ENCODE peak calls at places on chromosomes 13 and 19, in eight cellular contexts. One of them, this sample, is unnamed.
A peak's percentile ranks its signal among the peaks of the same experiment; 100 is the strongest.

GRCh38 chr13:113086031-113086750 is 19.4 kb upstream of the F7 start:
- DNase-seq in fibroblast of mammary gland: no peak
- DNase-seq in tibial artery: no peak
- DNase-seq in neural crest cell: no peak
- DNase-seq in Panc1: no peak
- DNase-seq in suprapubic skin: no peak
- DNase-seq in GM12878: no peak
- DNase-seq in H1: no peak
- DNase-seq in this sample: no peak

GRCh38 chr13:67101730-67102467 is 128.2 kb downstream of the PCDH9 start:
- DNase-seq in fibroblast of mammary gland: no peak
- DNase-seq in tibial artery: no peak
- DNase-seq in neural crest cell: no peak
- DNase-seq in Panc1: no peak
- DNase-seq in suprapubic skin: no peak
- DNase-seq in GM12878: no peak
- DNase-seq in H1: no peak
- DNase-seq in this sample: no peak

GRCh38 chr19:55697069-55697440 is 22.0 kb downstream of the EPN1 start:
- DNase-seq in fibroblast of mammary gland: no peak
- DNase-seq in tibial artery: no peak
- DNase-seq in neural crest cell: no peak
- DNase-seq in Panc1: no peak
- DNase-seq in suprapubic skin: peak; percentile 35
- DNase-seq in GM12878: no peak
- DNase-seq in H1: no peak
- DNase-seq in this sample: no peak

GRCh38 chr19:5644051-5644450 is 21.2 kb downstream of the SAFB start:
- DNase-seq in fibroblast of mammary gland: peak; percentile 36
- DNase-seq in tibial artery: no peak
- DNase-seq in neural crest cell: no peak
- DNase-seq in Panc1: no peak
- DNase-seq in suprapubic skin: no peak
- DNase-seq in GM12878: no peak
- DNase-seq in H1: no peak
- DNase-seq in this sample: no peak

GRCh38 chr13:95754069-95754468 is 77.1 kb downstream of the DNAJC3 start:
- DNase-seq in fibroblast of mammary gland: peak; percentile 49
- DNase-seq in tibial artery: no peak
- DNase-seq in neural crest cell: no peak
- DNase-seq in Panc1: no peak
- DNase-seq in suprapubic skin: no peak
- DNase-seq in GM12878: no peak
- DNase-seq in H1: no peak
- DNase-seq in this sample: no peak

GRCh38 chr13:21616880-21617279 is 12.9 kb upstream of the MICU2 start:
- DNase-seq in fibroblast of mammary gland: no peak
- DNase-seq in tibial artery: no peak
- DNase-seq in neural crest cell: peak; percentile 27
- DNase-seq in Panc1: no peak
- DNase-seq in suprapubic skin: no peak
- DNase-seq in GM12878: no peak
- DNase-seq in H1: no peak
- DNase-seq in this sample: no peak

GRCh38 chr13:38415233-38415632 is 65.6 kb downstream of the UFM1 start:
- DNase-seq in fibroblast of mammary gland: no peak
- DNase-seq in tibial artery: no peak
- DNase-seq in neural crest cell: no peak
- DNase-seq in Panc1: no peak
- DNase-seq in suprapubic skin: no peak
- DNase-seq in GM12878: peak; percentile 72
- DNase-seq in H1: no peak
- DNase-seq in this sample: no peak

GRCh38 chr13:107284168-107284567 is 716.2 kb upstream of the ARGLU1 start:
- DNase-seq in fibroblast of mammary gland: peak; percentile 46
- DNase-seq in tibial artery: no peak
- DNase-seq in neural crest cell: no peak
- DNase-seq in Panc1: no peak
- DNase-seq in suprapubic skin: no peak
- DNase-seq in GM12878: no peak
- DNase-seq in H1: no peak
- DNase-seq in this sample: no peak

GRCh38 chr19:56176881-56177280 is 1.1 kb downstream of the GALP start:
- DNase-seq in fibroblast of mammary gland: no peak
- DNase-seq in tibial artery: no peak
- DNase-seq in neural crest cell: no peak
- DNase-seq in Panc1: no peak
- DNase-seq in suprapubic skin: no peak
- DNase-seq in GM12878: no peak
- DNase-seq in H1: no peak
- DNase-seq in this sample: no peak

GRCh38 chr19:6402834-6403608 is 10.1 kb upstream of the GTF2F1 start:
- DNase-seq in fibroblast of mammary gland: peak; percentile 75
- DNase-seq in tibial artery: no peak
- DNase-seq in neural crest cell: peak; percentile 53
- DNase-seq in Panc1: no peak
- DNase-seq in suprapubic skin: no peak
- DNase-seq in GM12878: no peak
- DNase-seq in H1: no peak
- DNase-seq in this sample: no peak

GRCh38 chr13:25037057-25037813 is 58.7 kb upstream of the PABPC3 start:
- DNase-seq in fibroblast of mammary gland: peak; percentile 67
- DNase-seq in tibial artery: no peak
- DNase-seq in neural crest cell: peak; percentile 60
- DNase-seq in Panc1: peak; percentile 46
- DNase-seq in suprapubic skin: no peak
- DNase-seq in GM12878: no peak
- DNase-seq in H1: peak; percentile 64
- DNase-seq in this sample: no peak

GRCh38 chr13:99376924-99377323 is 69.7 kb upstream of the GPR183 start:
- DNase-seq in fibroblast of mammary gland: no peak
- DNase-seq in tibial artery: no peak
- DNase-seq in neural crest cell: no peak
- DNase-seq in Panc1: no peak
- DNase-seq in suprapubic skin: no peak
- DNase-seq in GM12878: no peak
- DNase-seq in H1: peak; percentile 42
- DNase-seq in this sample: no peak

GRCh38 chr13:27406178-27406939 is 18.1 kb upstream of the GTF3A start:
- DNase-seq in fibroblast of mammary gland: peak; percentile 52
- DNase-seq in tibial artery: no peak
- DNase-seq in neural crest cell: no peak
- DNase-seq in Panc1: no peak
- DNase-seq in suprapubic skin: no peak
- DNase-seq in GM12878: no peak
- DNase-seq in H1: no peak
- DNase-seq in this sample: no peak

GRCh38 chr13:71912524-71912923 is 45.5 kb upstream of the DACH1 start:
- DNase-seq in fibroblast of mammary gland: no peak
- DNase-seq in tibial artery: no peak
- DNase-seq in neural crest cell: no peak
- DNase-seq in Panc1: no peak
- DNase-seq in suprapubic skin: no peak
- DNase-seq in GM12878: no peak
- DNase-seq in H1: no peak
- DNase-seq in this sample: no peak

GRCh38 chr13:91242652-91243051 is 104.8 kb upstream of the MIR17HG start:
- DNase-seq in fibroblast of mammary gland: no peak
- DNase-seq in tibial artery: no peak
- DNase-seq in neural crest cell: no peak
- DNase-seq in Panc1: no peak
- DNase-seq in suprapubic skin: no peak
- DNase-seq in GM12878: no peak
- DNase-seq in H1: no peak
- DNase-seq in this sample: no peak

GRCh38 chr19:17687857-17688784 is at the start of gene UNC13A:
- DNase-seq in fibroblast of mammary gland: peak; percentile 20
- DNase-seq in tibial artery: no peak
- DNase-seq in neural crest cell: peak; percentile 78
- DNase-seq in Panc1: no peak
- DNase-seq in suprapubic skin: no peak
- DNase-seq in GM12878: no peak
- DNase-seq in H1: peak; percentile 98
- DNase-seq in this sample: no peak

DNA sequence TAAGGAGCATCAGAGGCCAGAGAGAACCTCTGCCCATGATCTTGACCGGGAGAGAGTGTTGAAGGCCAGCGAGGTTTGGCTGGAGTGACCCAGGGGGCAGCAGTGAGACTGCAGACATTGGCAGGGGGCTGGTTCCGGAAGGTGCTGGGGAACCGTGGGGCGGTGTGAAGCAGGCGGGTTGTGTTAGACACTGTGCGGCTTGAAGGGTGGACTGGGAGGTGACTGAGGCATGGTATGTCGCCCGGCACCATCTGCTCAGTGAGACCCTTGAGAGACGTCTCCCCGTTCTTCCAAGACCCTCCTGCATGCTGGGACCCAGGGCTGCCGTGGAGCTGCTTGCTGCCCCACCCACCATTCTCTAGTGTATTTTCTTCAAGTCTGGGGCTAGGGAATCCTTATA is 24.6 kb downstream of the CARM1 start:
- DNase-seq in fibroblast of mammary gland: no peak
- DNase-seq in tibial artery: no peak
- DNase-seq in neural crest cell: no peak
- DNase-seq in Panc1: no peak
- DNase-seq in suprapubic skin: no peak
- DNase-seq in GM12878: no peak
- DNase-seq in H1: no peak
- DNase-seq in this sample: no peak
- TF ChIP-seq CTCF in fibroblast of mammary gland: peak; percentile 8
- TF ChIP-seq CTCF in tibial artery: no peak
- TF ChIP-seq CTCF in neural crest cell: no peak
- TF ChIP-seq CTCF in Panc1: no peak
- TF ChIP-seq CTCF in suprapubic skin: no peak
- TF ChIP-seq CTCF in GM12878: no peak
- TF ChIP-seq CTCF in H1: peak; percentile 70
- TF ChIP-seq CTCF in this sample: no peak

GRCh38 chr19:47813995-47814328 is 7.8 kb upstream of the CRX start:
- DNase-seq in fibroblast of mammary gland: no peak
- DNase-seq in tibial artery: no peak
- DNase-seq in neural crest cell: no peak
- DNase-seq in Panc1: no peak
- DNase-seq in suprapubic skin: no peak
- DNase-seq in GM12878: no peak
- DNase-seq in H1: no peak
- DNase-seq in this sample: no peak
- TF ChIP-seq CTCF in fibroblast of mammary gland: no peak
- TF ChIP-seq CTCF in tibial artery: no peak
- TF ChIP-seq CTCF in neural crest cell: peak; percentile 2
- TF ChIP-seq CTCF in Panc1: no peak
- TF ChIP-seq CTCF in suprapubic skin: no peak
- TF ChIP-seq CTCF in GM12878: no peak
- TF ChIP-seq CTCF in H1: no peak
- TF ChIP-seq CTCF in this sample: no peak

DNA sequence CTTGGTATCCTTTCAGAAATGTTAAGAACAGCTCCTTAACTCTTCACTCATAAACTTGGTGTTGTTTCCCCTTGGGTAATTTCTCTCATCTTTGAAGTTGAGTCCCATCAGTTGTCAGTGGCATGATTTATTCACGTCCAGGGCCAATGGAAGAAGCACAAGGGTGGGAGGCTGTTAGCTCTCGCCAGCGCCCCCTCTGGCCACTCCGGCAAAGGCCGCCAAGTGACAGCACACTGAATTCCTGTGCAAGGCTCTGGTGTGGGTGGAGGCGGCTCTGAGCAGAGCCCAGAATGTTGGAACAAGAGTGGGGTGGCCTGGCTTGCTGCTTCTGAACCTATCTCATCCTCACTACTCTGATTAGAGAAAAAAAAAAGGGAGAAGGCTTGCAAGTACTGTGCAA is 13.1 kb upstream of the MEDAG start:
- DNase-seq in fibroblast of mammary gland: peak; percentile 72
- DNase-seq in tibial artery: peak; percentile 79
- DNase-seq in neural crest cell: peak; percentile 47
- DNase-seq in Panc1: no peak
- DNase-seq in suprapubic skin: peak; percentile 89
- DNase-seq in GM12878: no peak
- DNase-seq in H1: peak; percentile 94
- DNase-seq in this sample: no peak
- TF ChIP-seq CTCF in fibroblast of mammary gland: peak; percentile 72
- TF ChIP-seq CTCF in tibial artery: no peak
- TF ChIP-seq CTCF in neural crest cell: peak; percentile 62
- TF ChIP-seq CTCF in Panc1: peak; percentile 69
- TF ChIP-seq CTCF in suprapubic skin: peak; percentile 26
- TF ChIP-seq CTCF in GM12878: peak; percentile 7
- TF ChIP-seq CTCF in H1: peak; percentile 94
- TF ChIP-seq CTCF in this sample: peak; percentile 23

DNA sequence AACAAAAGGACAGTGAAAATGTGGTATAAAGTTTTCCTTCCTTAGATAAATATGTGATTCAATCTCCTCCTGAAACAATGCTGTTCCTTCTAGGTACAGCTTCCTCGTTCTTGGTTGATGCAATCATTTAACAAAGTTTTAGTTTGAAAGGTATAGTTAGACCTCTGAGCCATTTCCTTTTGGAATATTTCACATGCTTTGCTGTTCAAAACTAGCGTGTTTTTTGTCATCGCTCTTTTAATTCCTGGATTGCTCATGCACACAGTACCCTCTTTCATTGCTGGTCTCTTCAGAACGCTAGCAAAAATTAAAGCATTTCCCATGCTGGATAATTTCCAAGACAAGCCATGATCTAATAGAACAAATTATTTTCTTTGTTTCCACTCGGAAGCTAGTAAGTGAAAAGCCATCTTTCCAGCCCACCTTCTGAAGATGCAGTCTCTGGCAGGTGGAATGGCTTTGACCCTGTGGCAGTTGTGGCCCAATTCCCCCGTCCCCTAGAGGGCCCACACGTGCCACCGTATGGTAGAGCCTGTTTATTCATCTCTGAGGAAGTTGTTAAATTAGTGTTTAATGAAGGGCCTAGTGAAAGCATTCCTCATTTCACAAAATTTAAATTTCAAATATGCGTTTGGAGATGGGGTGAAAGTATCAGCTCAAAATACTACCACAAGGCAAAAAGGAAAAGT is 1040.6 kb upstream of the SLC10A2 start:
- DNase-seq in fibroblast of mammary gland: no peak
- DNase-seq in tibial artery: no peak
- DNase-seq in neural crest cell: no peak
- DNase-seq in Panc1: no peak
- DNase-seq in suprapubic skin: no peak
- DNase-seq in GM12878: no peak
- DNase-seq in H1: peak; percentile 47
- DNase-seq in this sample: no peak
- TF ChIP-seq CTCF in fibroblast of mammary gland: no peak
- TF ChIP-seq CTCF in tibial artery: no peak
- TF ChIP-seq CTCF in neural crest cell: no peak
- TF ChIP-seq CTCF in Panc1: peak; percentile 8
- TF ChIP-seq CTCF in suprapubic skin: no peak
- TF ChIP-seq CTCF in GM12878: no peak
- TF ChIP-seq CTCF in H1: peak; percentile 33
- TF ChIP-seq CTCF in this sample: no peak

This sample was measured in esophagus squamous epithelium.